ENCODE peak calls at places on chromosome 17, in five cellular contexts. N is tibial nerve, R is A549, H is uterus, Z is endothelial cell of umbilical vein. V is an unnamed sample. For H3K4me1 and H3K9me3, the result is how much of the 10 kb centered on the place peaks cover.

GRCh38 chr17:68821860-68822693 is 133.1 kb downstream of the ABCA8 start:
- DNase-seq in H (no peak), R (peak), N (no peak), Z (peak), V (no peak)

GRCh38 chr17:41178843-41179616 is 1.0 kb upstream of the KRTAP4-2 start:
- DNase-seq in Z (no peak), R (no peak), N (no peak), H (no peak), V (no peak)

GRCh38 chr17:43673516-43674323 is 12.0 kb upstream of the MEOX1 start:
- DNase-seq in Z (peak), N (peak), H (peak), R (peak), V (peak)

GRCh38 chr17:68511671-68512246 is 471 bp upstream of the PRKAR1A start:
- DNase-seq in N (peak), H (peak), Z (peak), R (peak), V (peak)

GRCh38 chr17:8447816-8448215 is 12.1 kb downstream of the NDEL1 start:
- DNase-seq in N (no peak), R (no peak), Z (no peak), H (no peak), V (no peak)

GRCh38 chr17:957856-958421 is 21.6 kb downstream of the NXN start:
- DNase-seq in R (peak), Z (no peak), H (no peak), N (no peak), V (no peak)

GRCh38 chr17:7246779-7247178 is 4.5 kb upstream of the GABARAP start:
- DNase-seq in N (no peak), Z (no peak), H (no peak), R (no peak), V (no peak)

GRCh38 chr17:59711936-59712335 is 4.5 kb downstream of the VMP1 start:
- DNase-seq in Z (no peak), R (no peak), H (no peak), N (no peak), V (no peak)

GRCh38 chr17:40343126-40344119 is 21.1 kb downstream of the GJD3 start:
- DNase-seq in R (no peak), H (peak), Z (no peak), N (no peak), V (no peak)

GRCh38 chr17:65163990-65164495 is 26.9 kb downstream of the RGS9 start:
- DNase-seq in N (no peak), Z (no peak), H (no peak), R (peak), V (no peak)

GRCh38 chr17:4747847-4748246 is 8.1 kb upstream of the CXCL16 start:
- DNase-seq in Z (peak), H (no peak), R (no peak), N (no peak), V (no peak)

GRCh38 chr17:59829217-59830006 is 63.3 kb downstream of the TUBD1 start:
- DNase-seq in Z (peak), R (peak), N (no peak), H (peak), V (no peak)

GRCh38 chr17:3804503-3804931 is 3.5 kb upstream of the ITGAE start:
- DNase-seq in N (no peak), R (no peak), H (no peak), Z (no peak), V (no peak)

GRCh38 chr17:48624544-48625501 is 1.3 kb downstream of the HOXB9 start:
- DNase-seq in R (peak), H (no peak), Z (no peak), N (no peak), V (no peak)

GRCh38 chr17:55774834-55775233 is 24.0 kb downstream of the PCTP start:
- DNase-seq in R (no peak), H (no peak), N (no peak), Z (no peak), V (no peak)

GRCh38 chr17:45221081-45221996 is at the start of gene FMNL1:
- DNase-seq in N (no peak), H (no peak), Z (no peak), R (no peak), V (no peak)

GRCh38 chr17:304461-304860 is 48.1 kb downstream of the RPH3AL start:
- DNase-seq in H (no peak), R (no peak), N (no peak), Z (no peak), V (peak)

GRCh38 chr17:76414334-76415295 is 30.2 kb downstream of the SPHK1 start:
- DNase-seq in Z (peak), R (no peak), N (peak), H (peak), V (no peak)

GRCh38 chr17:81429813-81430510 is 34.7 kb downstream of the BAHCC1 start:
- DNase-seq in R (no peak), Z (no peak), H (peak), N (no peak), V (no peak)

GRCh38 chr17:69525920-69526841 is 111.7 kb downstream of the MAP2K6 start:
- DNase-seq in N (peak), Z (peak), R (peak), H (peak), V (peak)

GRCh38 chr17:28570716-28571254 is 539 bp downstream of the PIGS start:
- DNase-seq in Z (peak), R (peak), N (no peak), H (no peak), V (peak)

GRCh38 chr17:67912088-67912487 is 84.2 kb downstream of the C17orf58 start:
- DNase-seq in N (no peak), R (no peak), Z (no peak), H (no peak), V (no peak)

GRCh38 chr17:61405047-61405685 is 5.5 kb downstream of the TBX2 start:
- DNase-seq in H (no peak), N (no peak), Z (no peak), R (no peak), V (no peak)

GRCh38 chr17:7852919-7853692 is 1.8 kb upstream of the TMEM88 start:
- DNase-seq in H (peak), R (no peak), N (no peak), Z (no peak), V (no peak)

DNA sequence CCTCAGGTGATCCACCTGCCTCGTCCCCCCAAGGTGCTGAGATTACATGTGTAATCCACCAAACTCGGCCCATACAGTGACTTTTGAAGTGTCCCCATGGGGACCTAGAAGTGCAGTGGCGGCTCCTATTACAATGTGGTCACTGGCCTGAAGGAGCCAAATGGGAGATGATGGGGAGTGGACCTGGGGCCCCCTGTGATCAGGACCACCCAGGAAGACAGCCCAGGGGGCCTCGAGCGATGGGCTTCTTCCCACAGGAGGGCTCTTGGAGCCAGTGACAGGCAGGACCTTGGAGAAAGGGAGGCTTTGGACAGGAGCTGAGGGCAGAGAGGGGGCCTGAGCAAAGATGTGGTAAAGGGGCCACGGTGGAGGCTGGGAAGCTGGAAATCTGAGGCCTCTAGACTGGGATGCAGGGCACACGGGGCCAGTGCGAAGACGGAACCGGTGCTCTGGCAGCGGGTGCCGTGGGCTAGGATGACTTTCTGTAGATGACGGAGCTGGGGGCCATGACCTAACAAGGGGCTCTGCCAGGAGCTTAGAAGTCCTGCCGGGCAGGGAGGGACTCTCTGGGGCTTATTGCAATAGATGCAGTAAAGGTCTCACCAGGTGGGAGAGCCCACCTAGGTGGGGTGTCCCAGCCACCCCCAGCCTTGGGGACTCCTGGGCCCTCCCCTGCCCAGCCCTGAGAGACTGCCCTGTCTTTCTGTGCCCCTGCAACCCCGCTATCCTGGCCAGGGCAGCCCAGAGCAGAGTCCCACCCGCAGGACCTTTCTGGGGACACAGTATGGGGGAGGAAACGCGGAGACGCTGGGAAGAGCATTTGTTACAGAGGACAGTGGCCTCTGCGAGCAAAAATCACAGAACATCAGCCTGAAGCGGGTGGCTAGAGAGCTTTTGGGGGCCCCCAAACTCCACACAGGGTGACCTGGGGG is 2.7 kb upstream of the C17orf99 start:
- DNase-seq in R (no peak), Z (no peak), H (no peak), N (no peak), V (no peak)
- H3K4me1 ChIP-seq in R (half or more), Z (under half), H (under half), N (half or more), V (under half)

GRCh38 chr17:63223212-63223911 is 222.7 kb downstream of the CYB561 start:
- DNase-seq in Z (no peak), R (no peak), N (no peak), H (no peak), V (no peak)

GRCh38 chr17:63224644-63225043 is 221.5 kb downstream of the CYB561 start:
- DNase-seq in R (no peak), H (no peak), N (no peak), Z (no peak), V (no peak)

GRCh38 chr17:63222655-63223054 is 223.5 kb downstream of the CYB561 start:
- DNase-seq in N (no peak), Z (peak), H (no peak), R (no peak), V (no peak)

DNA sequence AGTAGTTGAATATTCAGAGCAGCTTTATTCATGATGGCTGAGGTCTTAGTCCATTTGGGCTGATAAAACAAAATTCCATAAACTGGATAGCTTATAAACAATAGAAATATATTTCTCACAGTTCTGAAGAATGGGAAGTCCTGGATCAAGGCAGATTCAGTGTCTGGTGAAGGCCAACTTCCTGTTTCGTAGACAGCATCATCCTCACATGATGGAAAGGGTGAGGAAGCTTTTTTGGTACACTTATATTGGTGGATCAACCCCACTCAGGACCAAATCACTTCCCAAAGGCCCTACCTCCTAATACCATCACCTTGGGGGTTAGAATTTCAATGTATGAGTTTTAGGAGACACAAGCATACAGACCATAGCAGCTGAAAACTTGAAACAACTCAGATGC is 224.2 kb downstream of the CYB561 start:
- DNase-seq in H (no peak), R (no peak), Z (no peak), N (no peak), V (no peak)
- TF ChIP-seq POLR2A in H (no peak), R (no peak), Z (no peak), N (no peak), V (no peak)

DNA sequence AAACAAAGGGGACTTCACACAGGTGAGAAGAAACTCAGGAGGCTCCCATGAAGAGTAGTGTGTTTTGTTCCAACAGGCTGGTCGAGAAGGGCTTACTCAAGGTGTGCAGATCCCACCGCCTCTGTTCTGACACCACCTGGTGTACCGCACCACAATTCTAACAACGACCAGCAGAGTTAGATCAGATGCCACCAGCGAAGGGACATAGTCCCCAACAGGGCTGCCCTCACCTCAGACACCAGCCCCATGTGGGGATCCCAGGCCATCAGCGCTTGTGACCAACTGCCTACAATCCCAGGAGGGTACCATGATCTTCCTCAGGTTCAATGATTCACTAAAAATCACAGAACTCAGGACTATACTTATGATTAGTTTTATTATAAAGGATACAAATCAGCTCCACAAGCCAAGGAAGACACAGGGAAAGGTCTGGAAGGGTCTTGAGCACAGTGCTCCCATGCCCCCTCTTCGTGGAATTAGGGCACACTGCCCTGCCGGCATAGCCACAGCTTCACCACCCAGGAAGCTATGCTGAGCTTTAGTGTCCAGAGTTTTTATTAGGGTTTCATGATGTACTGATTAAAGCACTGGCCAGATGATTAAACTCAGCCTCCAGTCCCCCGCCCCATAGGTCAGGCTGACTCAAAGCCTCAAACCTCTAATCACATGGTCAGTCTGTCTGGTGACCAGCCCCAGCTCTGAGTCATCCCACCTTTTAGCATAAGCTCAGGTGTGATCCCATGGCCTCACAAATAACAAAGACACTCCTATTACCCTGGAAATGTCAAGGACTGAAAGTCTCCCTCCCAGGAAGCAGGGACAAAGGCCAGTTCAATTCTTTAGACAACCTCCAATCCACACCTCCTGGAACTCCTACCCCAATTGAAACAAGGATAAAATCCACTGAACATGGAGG is 26.0 kb downstream of the TRIM25 start:
- DNase-seq in H (no peak), N (no peak), R (no peak), Z (no peak), V (no peak)
- H3K9me3 ChIP-seq in H (under half), N (under half), R (under half), Z (under half), V (under half)

GRCh38 chr17:82463881-82464566 is 5.5 kb downstream of the NARF start:
- DNase-seq in N (no peak), H (no peak), R (no peak), Z (no peak), V (no peak)
- H3K4me1 ChIP-seq in N (under half), H (under half), R (under half), Z (under half), V (under half)

DNA sequence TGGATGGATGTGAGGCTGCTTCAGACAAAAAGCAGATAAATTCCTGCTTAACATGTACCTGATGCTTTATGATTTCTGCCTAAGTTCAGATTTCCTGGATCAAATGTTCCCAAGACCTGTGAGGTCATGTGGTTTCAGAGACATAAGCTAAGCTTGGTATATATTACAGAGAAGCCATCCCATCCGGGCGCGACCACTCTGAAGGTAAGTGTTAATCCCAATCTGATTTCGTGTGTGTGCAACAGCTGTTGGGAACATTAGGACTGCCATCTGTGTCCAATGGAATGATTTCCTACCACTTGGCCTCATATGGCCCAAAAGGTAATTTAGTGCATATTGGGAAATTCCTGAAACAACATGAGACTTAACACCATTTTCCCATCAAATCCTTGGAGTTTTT is 199.1 kb downstream of the HS3ST3B1 start:
- DNase-seq in H (no peak), Z (no peak), N (no peak), R (no peak), V (no peak)
- TF ChIP-seq POLR2A in H (no peak), Z (no peak), N (no peak), R (no peak), V (no peak)

DNA sequence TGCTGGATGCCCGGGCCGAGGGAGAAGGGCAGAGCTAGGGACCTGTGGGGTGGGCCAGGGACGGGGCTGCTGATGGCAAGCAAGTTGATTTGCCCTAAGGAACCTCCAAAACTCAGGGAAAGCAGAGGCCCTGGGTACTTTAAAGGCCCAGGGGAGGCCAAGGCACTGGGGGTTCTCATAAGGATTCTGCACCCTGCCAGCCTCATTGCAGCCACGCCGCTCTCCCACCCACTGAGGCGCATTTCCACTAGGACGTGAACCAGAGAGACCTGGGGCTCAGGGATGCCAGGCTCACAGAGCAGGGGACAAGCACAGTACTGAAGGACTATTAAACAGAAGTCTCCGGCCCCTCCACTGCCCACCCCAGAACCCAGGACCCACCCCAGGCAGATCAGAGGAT is 39.4 kb upstream of the RBFOX3 start:
- DNase-seq in Z (no peak), R (no peak), H (peak), N (no peak), V (peak)
- H3K9me3 ChIP-seq in Z (under half), R (under half), H (under half), N (under half), V (under half)